ENCODE peak calls at places on chromosomes 12 and 14, in six cellular contexts. U, H, Q, Y, L and S are unnamed samples.

GRCh38 chr14:91416744-91417133 is 881 bp downstream of the CCDC88C start:
- DNase-seq in U (peak), H (no peak), Q (no peak), Y (no peak), L (no peak), S (peak)

GRCh38 chr12:126369487-126370463 is 1304.5 kb downstream of the AACS start:
- DNase-seq in U (no peak), H (no peak), Q (peak), Y (no peak), L (no peak), S (no peak)

GRCh38 chr14:22177870-22178269 is 411.2 kb downstream of the DAD1 start:
- DNase-seq in U (peak), H (no peak), Q (peak), Y (no peak), L (no peak), S (peak)

GRCh38 chr12:57584690-57585089 is 6.3 kb upstream of the PIP4K2C start:
- DNase-seq in U (no peak), H (no peak), Q (no peak), Y (no peak), L (no peak), S (no peak)

GRCh38 chr14:96574633-96575191 is 72.5 kb downstream of the PAPOLA start:
- DNase-seq in U (no peak), H (no peak), Q (no peak), Y (no peak), L (no peak), S (no peak)

GRCh38 chr12:64400041-64400440 is 4.2 kb upstream of the XPOT start:
- DNase-seq in U (peak), H (no peak), Q (peak), Y (no peak), L (no peak), S (no peak)

GRCh38 chr14:92513966-92514843 is 624 bp downstream of the RIN3 start:
- DNase-seq in U (peak), H (no peak), Q (peak), Y (no peak), L (peak), S (peak)

GRCh38 chr12:20199780-20200179 is 168.6 kb upstream of the PDE3A start:
- DNase-seq in U (no peak), H (no peak), Q (no peak), Y (no peak), L (no peak), S (no peak)

GRCh38 chr14:34449819-34450541 is 12.1 kb downstream of the SPTSSA start:
- DNase-seq in U (no peak), H (no peak), Q (no peak), Y (no peak), L (no peak), S (no peak)

GRCh38 chr12:14240873-14241220 is 124.6 kb upstream of the ATF7IP start:
- DNase-seq in U (no peak), H (no peak), Q (no peak), Y (no peak), L (no peak), S (no peak)

GRCh38 chr12:12684375-12685106 is 11.4 kb downstream of the GPR19 start:
- DNase-seq in U (peak), H (no peak), Q (peak), Y (no peak), L (peak), S (peak)

GRCh38 chr12:127041985-127042625 is 1224.9 kb upstream of the TMEM132C start:
- DNase-seq in U (peak), H (no peak), Q (no peak), Y (no peak), L (no peak), S (no peak)

GRCh38 chr14:58772061-58772604 is 134.4 kb downstream of the DACT1 start:
- DNase-seq in U (no peak), H (no peak), Q (no peak), Y (no peak), L (no peak), S (no peak)

GRCh38 chr12:125283521-125283920 is 218.3 kb downstream of the AACS start:
- DNase-seq in U (no peak), H (no peak), Q (no peak), Y (no peak), L (no peak), S (no peak)

GRCh38 chr14:106039400-106039799 is 513.0 kb downstream of the TMEM121 start:
- DNase-seq in U (peak), H (no peak), Q (no peak), Y (no peak), L (no peak), S (no peak)
- TF ChIP-seq CTCF in U (peak), H (no peak), Q (no peak), Y (no peak), L (no peak), S (no peak)

GRCh38 chr12:80025638-80026037 is 73.7 kb upstream of the OTOGL start:
- DNase-seq in U (no peak), H (no peak), Q (no peak), Y (no peak), L (no peak), S (no peak)
- TF ChIP-seq CTCF in U (no peak), H (no peak), Q (no peak), Y (no peak), L (no peak), S (no peak)

GRCh38 chr14:30264161-30264560 is 294.8 kb upstream of the G2E3 start:
- DNase-seq in U (no peak), H (no peak), Q (no peak), Y (no peak), L (no peak), S (no peak)

GRCh38 chr14:30260772-30261607 is 298.0 kb upstream of the G2E3 start:
- DNase-seq in U (no peak), H (no peak), Q (no peak), Y (no peak), L (no peak), S (no peak)

GRCh38 chr14:30267141-30267540 is 291.8 kb upstream of the G2E3 start:
- DNase-seq in U (no peak), H (no peak), Q (peak), Y (no peak), L (no peak), S (no peak)

GRCh38 chr14:30270200-30271161 is 288.5 kb upstream of the G2E3 start:
- DNase-seq in U (peak), H (peak), Q (peak), Y (peak), L (peak), S (peak)

GRCh38 chr14:30266290-30266689 is 292.7 kb upstream of the G2E3 start:
- DNase-seq in U (no peak), H (no peak), Q (no peak), Y (no peak), L (no peak), S (no peak)
- TF ChIP-seq CTCF in U (no peak), H (no peak), Q (no peak), Y (no peak), L (no peak), S (no peak)

GRCh38 chr12:5561843-5562242 is 129.9 kb downstream of the NTF3 start:
- DNase-seq in U (no peak), H (no peak), Q (no peak), Y (no peak), L (no peak), S (no peak)

GRCh38 chr12:5567021-5567744 is 135.3 kb downstream of the NTF3 start:
- DNase-seq in U (no peak), H (no peak), Q (no peak), Y (no peak), L (no peak), S (no peak)

GRCh38 chr12:5562581-5562980 is 130.7 kb downstream of the NTF3 start:
- DNase-seq in U (no peak), H (no peak), Q (no peak), Y (no peak), L (no peak), S (no peak)

GRCh38 chr12:5568325-5568981 is 136.5 kb downstream of the NTF3 start:
- DNase-seq in U (no peak), H (no peak), Q (no peak), Y (no peak), L (no peak), S (no peak)

GRCh38 chr12:5565933-5566632 is 134.2 kb downstream of the NTF3 start:
- DNase-seq in U (no peak), H (no peak), Q (no peak), Y (no peak), L (no peak), S (no peak)
- TF ChIP-seq CTCF in U (no peak), H (no peak), Q (no peak), Y (no peak), L (no peak), S (no peak)

GRCh38 chr12:68406134-68406576 is 74.0 kb upstream of the MDM1 start:
- DNase-seq in U (peak), H (peak), Q (peak), Y (peak), L (no peak), S (peak)
- TF ChIP-seq CTCF in U (no peak), H (peak), Q (peak), Y (peak), L (no peak), S (peak)

GRCh38 chr12:110245278-110245868 is 35.7 kb upstream of the ATP2A2 start:
- DNase-seq in U (peak), H (no peak), Q (no peak), Y (no peak), L (no peak), S (peak)
- TF ChIP-seq CTCF in U (peak), H (no peak), Q (peak), Y (no peak), L (no peak), S (no peak)

GRCh38 chr12:42103155-42103554 is 41.5 kb downstream of the GXYLT1 start:
- DNase-seq in U (no peak), H (no peak), Q (no peak), Y (no peak), L (no peak), S (no peak)

GRCh38 chr12:42104784-42105183 is 39.9 kb downstream of the GXYLT1 start:
- DNase-seq in U (no peak), H (no peak), Q (no peak), Y (no peak), L (no peak), S (no peak)

GRCh38 chr12:42102720-42103119 is 42.0 kb downstream of the GXYLT1 start:
- DNase-seq in U (no peak), H (no peak), Q (no peak), Y (no peak), L (no peak), S (no peak)

GRCh38 chr12:42099433-42099832 is 45.2 kb downstream of the GXYLT1 start:
- DNase-seq in U (no peak), H (no peak), Q (no peak), Y (no peak), L (no peak), S (no peak)

GRCh38 chr12:42104087-42104486 is 40.6 kb downstream of the GXYLT1 start:
- DNase-seq in U (no peak), H (no peak), Q (no peak), Y (no peak), L (no peak), S (no peak)
- TF ChIP-seq CTCF in U (no peak), H (no peak), Q (peak), Y (no peak), L (no peak), S (no peak)